ENCODE peak calls at places on chromosomes 1 and 21, in nine cellular contexts. G is GM04504; F is activated T-cell treated with anti-CD3 and anti-CD28 coated beads, Interleukin-2, amount 50 U/mL, for 72 hours; L is iris pigment epithelial cell; H is fibroblast of the aortic adventitia; C is EH; B is GM20000; N is Caki2; T is NCI-H1092. E is an unnamed sample.

GRCh38 chr1:179169616-179170467 is 59.6 kb downstream of the ABL2 start:
- DNase-seq in G (peak), F (no peak), L (peak), H (peak), C (peak), B (no peak), N (no peak), T (no peak), E (peak)

GRCh38 chr1:243343970-243344749 is 88.3 kb downstream of the SDCCAG8 start:
- DNase-seq in G (peak), F (no peak), L (peak), H (peak), C (peak), B (peak), N (peak), T (peak), E (peak)

GRCh38 chr1:115337633-115338456 is at the start of gene NGF:
- DNase-seq in G (no peak), F (no peak), L (peak), H (peak), C (peak), B (no peak), N (no peak), T (no peak), E (peak)

GRCh38 chr21:45410865-45411809 is 6.2 kb downstream of the COL18A1 start:
- DNase-seq in G (no peak), F (no peak), L (no peak), H (no peak), C (no peak), B (no peak), N (no peak), T (no peak), E (no peak)

GRCh38 chr1:207470927-207471326 is 16.8 kb downstream of the CR2 start:
- DNase-seq in G (no peak), F (no peak), L (no peak), H (no peak), C (no peak), B (no peak), N (no peak), T (no peak), E (no peak)

GRCh38 chr1:204746838-204747442 is 61.4 kb upstream of the LRRN2 start:
- DNase-seq in G (peak), F (peak), L (peak), H (peak), C (peak), B (peak), N (peak), T (peak), E (peak)

GRCh38 chr1:47993356-47993755 is 3.8 kb downstream of the TRABD2B start:
- DNase-seq in G (no peak), F (no peak), L (no peak), H (no peak), C (no peak), B (no peak), N (no peak), T (no peak), E (no peak)

GRCh38 chr1:155812878-155813277 is 44.1 kb downstream of the GON4L start:
- DNase-seq in G (no peak), F (no peak), L (no peak), H (no peak), C (no peak), B (no peak), N (no peak), T (no peak), E (no peak)

GRCh38 chr21:46456750-46457149 is 1.9 kb upstream of the DIP2A start:
- DNase-seq in G (no peak), F (no peak), L (no peak), H (no peak), C (no peak), B (no peak), N (no peak), T (no peak), E (no peak)

GRCh38 chr21:45516671-45517151 is 25.5 kb downstream of the SLC19A1 start:
- DNase-seq in G (no peak), F (no peak), L (no peak), H (no peak), C (no peak), B (no peak), N (no peak), T (no peak), E (no peak)

GRCh38 chr1:110190282-110190929 is 19.7 kb upstream of the KCNC4 start:
- DNase-seq in G (no peak), F (no peak), L (no peak), H (peak), C (no peak), B (no peak), N (no peak), T (peak), E (no peak)

GRCh38 chr1:152143147-152143845 is 15.7 kb downstream of the RPTN start:
- DNase-seq in G (no peak), F (peak), L (peak), H (no peak), C (peak), B (peak), N (no peak), T (no peak), E (no peak)

GRCh38 chr1:35537788-35538187 is 19.4 kb downstream of the KIAA0319L start:
- DNase-seq in G (no peak), F (no peak), L (no peak), H (no peak), C (no peak), B (no peak), N (no peak), T (no peak), E (no peak)

GRCh38 chr1:228014235-228014930 is 7.6 kb downstream of the WNT3A start:
- DNase-seq in G (no peak), F (no peak), L (peak), H (peak), C (peak), B (no peak), N (no peak), T (no peak), E (peak)

GRCh38 chr1:55057270-55057955 is 18.1 kb downstream of the PCSK9 start:
- DNase-seq in G (no peak), F (no peak), L (no peak), H (no peak), C (no peak), B (no peak), N (no peak), T (no peak), E (no peak)

GRCh38 chr1:161059293-161059692 is 10.4 kb downstream of the ARHGAP30 start:
- DNase-seq in G (no peak), F (no peak), L (no peak), H (no peak), C (no peak), B (no peak), N (no peak), T (no peak), E (no peak)

GRCh38 chr1:92168657-92169056 is 49.1 kb upstream of the C1orf146 start:
- DNase-seq in G (no peak), F (no peak), L (peak), H (no peak), C (no peak), B (no peak), N (no peak), T (peak), E (no peak)